ENCODE peak calls at places on chromosome 11, in four cellular contexts. Y is IMR-90, W is body of pancreas, D is upper lobe of left lung. R is an unnamed sample.

GRCh38 chr11:61361686-61362541 is at the start of the genes CYB561A3 and TMEM138:
- DNase-seq in D (peak; percentile 95), W (peak; percentile 91), Y (peak; percentile 92), R (peak; percentile 93)

GRCh38 chr11:48063424-48063978 is 83.1 kb downstream of the PTPRJ start:
- DNase-seq in W (peak; percentile 25), Y (peak; percentile 99), D (no peak), R (peak; percentile 99)

GRCh38 chr11:114129699-114130659 is 70.5 kb downstream of the ZBTB16 start:
- DNase-seq in W (no peak), D (no peak), Y (no peak), R (no peak)

GRCh38 chr11:5269715-5270147 is at the start of gene HBE1:
- DNase-seq in Y (no peak), W (no peak), D (no peak), R (no peak)

GRCh38 chr11:66111158-66111557 is 41.1 kb downstream of the PACS1 start:
- DNase-seq in D (no peak), W (no peak), Y (no peak), R (no peak)

GRCh38 chr11:61061081-61061826 is 41.0 kb upstream of the CD5 start:
- DNase-seq in W (no peak), Y (no peak), D (no peak), R (peak; percentile 34)

GRCh38 chr11:102318469-102318868 is 1.2 kb downstream of the BIRC3 start:
- DNase-seq in D (no peak), W (no peak), Y (peak; percentile 48), R (peak; percentile 26)

GRCh38 chr11:66326261-66327111 is 9.6 kb upstream of the CD248 start:
- DNase-seq in Y (no peak), D (peak; percentile 78), W (no peak), R (peak; percentile 61)

GRCh38 chr11:115202900-115203552 is 301.2 kb downstream of the CADM1 start:
- DNase-seq in Y (no peak), W (no peak), D (no peak), R (no peak)

GRCh38 chr11:94171693-94172440 is 43.2 kb downstream of the PANX1 start:
- DNase-seq in W (no peak), Y (peak; percentile 50), D (no peak), R (peak; percentile 39)

GRCh38 chr11:62889484-62890437 is 9.1 kb downstream of the SLC3A2 start:
- DNase-seq in Y (peak; percentile 23), W (no peak), D (no peak), R (peak; percentile 51)

GRCh38 chr11:33457948-33458347 is 200.8 kb downstream of the HIPK3 start:
- DNase-seq in Y (no peak), W (no peak), D (no peak), R (no peak)
- H3K4me3 ChIP-seq in Y (no peak overlapping the region), W (no peak overlapping the region), D (no peak overlapping the region), R (no peak overlapping the region)

DNA sequence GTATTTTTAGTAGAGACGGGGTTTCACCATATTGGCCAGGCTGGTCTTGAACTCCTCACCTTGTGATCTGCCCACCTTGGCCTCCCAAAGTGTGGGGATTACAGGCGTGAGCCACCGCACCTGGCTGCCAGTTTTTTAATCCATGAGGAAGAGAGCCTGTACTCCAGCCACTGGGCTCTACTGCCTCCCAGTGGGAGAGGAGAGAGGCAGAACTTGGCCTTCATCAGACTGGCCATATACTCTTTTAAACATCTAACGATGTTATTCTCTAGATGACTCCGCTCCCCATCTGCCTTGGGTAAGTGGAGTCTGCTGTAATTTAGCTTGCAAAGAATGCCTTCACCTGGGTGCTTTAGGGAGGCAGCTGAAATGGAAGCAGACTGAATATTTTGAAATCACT is 34.6 kb downstream of the SLC6A5 start:
- DNase-seq in Y (no peak), W (no peak), D (no peak), R (no peak)
- TF ChIP-seq CTCF in Y (no peak), W (no peak), D (no peak), R (no peak)

DNA sequence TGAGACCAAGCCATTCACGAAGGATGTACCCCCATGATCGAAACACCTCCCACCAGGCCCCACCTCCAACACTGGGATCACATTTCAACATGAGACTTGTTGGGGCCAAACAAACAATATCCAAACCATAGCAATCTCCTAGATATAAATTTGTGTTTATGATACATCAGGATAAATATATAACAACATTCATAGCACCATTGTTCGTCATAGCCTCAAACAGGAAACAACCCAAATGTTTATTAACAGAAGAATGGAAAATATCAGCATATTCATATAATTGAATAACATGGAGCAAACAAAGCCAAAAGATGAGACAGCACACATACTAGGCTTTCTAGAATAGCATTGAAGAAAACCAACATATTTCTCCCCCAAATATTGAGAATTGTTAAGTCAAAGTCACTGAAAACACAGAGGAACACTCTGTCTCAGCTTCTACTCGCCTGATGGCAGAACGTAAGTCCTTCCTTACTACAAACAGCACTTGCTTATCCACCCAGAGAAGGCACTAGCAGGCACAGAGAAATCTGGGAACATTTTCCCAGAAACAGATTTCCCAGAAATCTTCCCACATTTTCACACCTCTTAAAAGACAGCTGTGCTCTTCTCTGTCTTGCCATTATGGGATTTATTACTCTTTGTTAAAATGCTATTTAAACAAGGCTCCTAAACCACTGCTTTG is 8.1 kb upstream of the GDPD4 start:
- DNase-seq in D (no peak), W (no peak), Y (peak; percentile 5), R (no peak)
- H3K4me3 ChIP-seq in D (no peak overlapping the region), W (no peak overlapping the region), Y (no peak overlapping the region), R (no peak overlapping the region)

GRCh38 chr11:13772223-13773046 is 104.0 kb downstream of the FAR1 start:
- DNase-seq in W (no peak), D (no peak), Y (peak; percentile 62), R (peak; percentile 70)

GRCh38 chr11:13775471-13775870 is 107.0 kb downstream of the FAR1 start:
- DNase-seq in D (no peak), Y (no peak), W (no peak), R (no peak)

GRCh38 chr11:13777341-13777985 is 109.0 kb downstream of the FAR1 start:
- DNase-seq in W (no peak), Y (no peak), D (no peak), R (no peak)

GRCh38 chr11:13778345-13778744 is 109.9 kb downstream of the FAR1 start:
- DNase-seq in D (no peak), W (no peak), Y (no peak), R (no peak)

GRCh38 chr11:13776134-13776815 is 107.8 kb downstream of the FAR1 start:
- DNase-seq in Y (no peak), D (no peak), W (no peak), R (no peak)
- TF ChIP-seq CTCF in Y (no peak), D (no peak), W (no peak), R (no peak)

DNA sequence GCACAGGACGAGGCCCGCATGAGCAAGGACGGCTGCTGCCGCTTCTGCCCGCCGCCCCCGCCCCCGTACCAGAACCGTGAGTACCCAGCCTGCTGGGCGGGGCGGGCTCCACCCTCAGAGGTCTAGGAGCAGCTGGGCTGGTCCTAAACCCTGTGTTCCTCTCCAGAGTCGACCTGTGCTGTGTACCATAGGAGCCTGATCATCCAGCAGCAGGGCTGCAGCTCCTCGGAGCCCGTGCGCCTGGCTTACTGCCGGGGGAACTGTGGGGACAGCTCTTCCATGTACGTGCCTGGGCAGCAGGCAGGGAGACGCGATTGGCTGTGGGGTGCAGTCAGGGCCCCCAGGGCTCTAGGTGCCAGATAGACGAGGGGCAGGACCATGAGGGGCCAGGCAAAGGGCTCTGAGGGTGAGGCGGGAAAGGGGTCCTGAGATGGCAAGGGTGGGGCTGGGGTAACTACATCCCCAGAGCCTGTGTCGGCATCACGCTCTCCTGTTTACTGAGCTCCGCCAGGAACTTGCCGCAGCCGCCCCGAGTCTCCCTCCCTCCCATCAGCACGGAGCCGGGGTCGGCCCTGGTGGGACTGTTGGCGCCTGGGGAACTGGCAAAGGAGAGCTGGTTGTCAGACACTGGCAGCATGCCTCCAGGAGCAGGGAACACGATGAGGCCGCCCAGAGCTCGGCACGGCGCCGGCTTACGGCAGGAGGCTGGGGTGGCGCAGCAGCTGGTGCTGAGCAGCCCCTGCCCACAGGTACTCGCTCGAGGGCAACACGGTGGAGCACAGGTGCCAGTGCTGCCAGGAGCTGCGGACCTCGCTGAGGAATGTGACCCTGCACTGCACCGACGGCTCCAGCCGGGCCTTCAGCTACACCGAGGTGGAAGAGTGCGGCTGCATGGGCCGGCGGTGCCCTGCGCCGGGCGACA is 22.9 kb upstream of the MUC5B start:
- DNase-seq in Y (no peak), D (peak; percentile 79), W (peak; percentile 22), R (no peak)
- H3K4me3 ChIP-seq in Y (no peak overlapping the region), D (no peak overlapping the region), W (no peak overlapping the region), R (no peak overlapping the region)

R was measured in fibroblast of the aortic adventitia.